ENCODE peak calls at places on chromosomes 13 and 19, in ten cellular contexts. X, M, W, L, V, I, O, H, K and G are unnamed samples.

GRCh38 chr13:19763618-19764017 is 19.1 kb downstream of the PSPC1 start:
- DNase-seq in X (no peak), M (no peak), W (no peak), L (no peak), V (no peak), I (no peak), O (no peak), H (no peak), K (no peak), G (no peak)

GRCh38 chr19:10113964-10114650 is 2.6 kb downstream of the P2RY11 start:
- DNase-seq in X (peak), M (no peak), W (no peak), L (peak), V (peak), I (no peak), O (no peak), H (peak), K (no peak), G (no peak)

GRCh38 chr13:40631605-40632004 is 34.8 kb downstream of the FOXO1 start:
- DNase-seq in X (no peak), M (no peak), W (no peak), L (no peak), V (no peak), I (no peak), O (no peak), H (no peak), K (no peak), G (no peak)

GRCh38 chr13:53368948-53369347 is 340.3 kb downstream of the OLFM4 start:
- DNase-seq in X (no peak), M (no peak), W (no peak), L (peak), V (no peak), I (no peak), O (peak), H (peak), K (no peak), G (no peak)

GRCh38 chr19:58007285-58007684 is 4.7 kb upstream of the ZNF606 start:
- DNase-seq in X (no peak), M (no peak), W (peak), L (peak), V (no peak), I (no peak), O (no peak), H (peak), K (peak), G (no peak)

GRCh38 chr13:72983085-72983768 is 75.6 kb upstream of the KLF5 start:
- DNase-seq in X (no peak), M (no peak), W (no peak), L (no peak), V (no peak), I (no peak), O (no peak), H (peak), K (no peak), G (no peak)

GRCh38 chr13:52405767-52406494 is at the start of gene THSD1:
- DNase-seq in X (peak), M (peak), W (peak), L (peak), V (peak), I (peak), O (peak), H (peak), K (peak), G (peak)

GRCh38 chr13:74695021-74695800 is 561.0 kb upstream of the KLF12 start:
- DNase-seq in X (no peak), M (no peak), W (no peak), L (no peak), V (no peak), I (no peak), O (no peak), H (no peak), K (no peak), G (no peak)

GRCh38 chr13:35107535-35107934 is 165.5 kb downstream of the NBEA start:
- DNase-seq in X (no peak), M (no peak), W (no peak), L (no peak), V (no peak), I (no peak), O (no peak), H (no peak), K (no peak), G (no peak)

GRCh38 chr13:93714171-93714570 is 487.6 kb downstream of the GPC6 start:
- DNase-seq in X (no peak), M (no peak), W (no peak), L (no peak), V (no peak), I (no peak), O (no peak), H (no peak), K (no peak), G (no peak)

GRCh38 chr13:109007946-109008345 is 378.5 kb downstream of the MYO16 start:
- DNase-seq in X (no peak), M (no peak), W (no peak), L (no peak), V (no peak), I (no peak), O (no peak), H (no peak), K (no peak), G (no peak)

GRCh38 chr13:76890036-76890435 is 3.8 kb upstream of the KCTD12 start:
- DNase-seq in X (no peak), M (no peak), W (no peak), L (no peak), V (no peak), I (no peak), O (no peak), H (no peak), K (no peak), G (no peak)

GRCh38 chr19:38564981-38565685 is 52.6 kb downstream of the MAP4K1 start:
- DNase-seq in X (no peak), M (peak), W (peak), L (peak), V (peak), I (peak), O (peak), H (no peak), K (no peak), G (peak)